ENCODE peak calls at places on chromosomes 13 and 19, in ten cellular contexts. W, P, K, C, S, F, T, M, H and Q are unnamed samples.

GRCh38 chr13:79281335-79281734 is 124.7 kb downstream of the RBM26 start:
- DNase-seq in W (no peak), P (no peak), C (no peak), H (no peak), K (no peak), F (no peak), S (no peak), T (no peak), M (no peak), Q (no peak)

GRCh38 chr13:38620876-38621275 is 66.0 kb upstream of the FREM2 start:
- DNase-seq in H (no peak), T (no peak), M (no peak), C (no peak), P (no peak), W (no peak), S (no peak), F (no peak), K (no peak), Q (no peak)

GRCh38 chr13:64446372-64446771 is 2783.8 kb downstream of the PCDH9 start:
- DNase-seq in T (no peak), P (no peak), S (no peak), W (no peak), F (no peak), C (no peak), H (no peak), M (no peak), K (no peak), Q (no peak)

GRCh38 chr13:97629601-97630272 is 195.8 kb downstream of the RAP2A start:
- DNase-seq in T (no peak), P (no peak), S (no peak), M (no peak), C (no peak), K (no peak), H (no peak), F (no peak), W (no peak), Q (no peak)

GRCh38 chr13:58018020-58018419 is 386.5 kb downstream of the PCDH17 start:
- DNase-seq in H (no peak), T (no peak), K (no peak), F (no peak), C (no peak), P (no peak), S (no peak), M (no peak), W (no peak), Q (no peak)

GRCh38 chr19:6232567-6232966 is 47.2 kb downstream of the MLLT1 start:
- DNase-seq in K (no peak), C (no peak), W (no peak), H (no peak), S (no peak), T (no peak), P (no peak), F (peak), M (no peak), Q (no peak)

GRCh38 chr19:20078696-20079095 is 896 bp downstream of the ZNF90 start:
- DNase-seq in F (peak), H (peak), P (peak), W (no peak), M (no peak), S (peak), C (peak), K (no peak), T (peak), Q (no peak)

GRCh38 chr19:48501961-48502719 is 9.5 kb downstream of the LMTK3 start:
- DNase-seq in W (peak), H (peak), C (no peak), F (no peak), T (peak), M (peak), P (peak), K (no peak), S (no peak), Q (peak)

GRCh38 chr13:35531551-35531950 is 55.1 kb upstream of the MAB21L1 start:
- DNase-seq in W (no peak), P (no peak), T (no peak), C (no peak), K (no peak), M (no peak), H (no peak), S (no peak), F (no peak), Q (no peak)

GRCh38 chr13:113002206-113002821 is 33.3 kb downstream of the MCF2L start:
- DNase-seq in K (no peak), H (peak), S (no peak), F (no peak), C (no peak), P (no peak), W (no peak), M (no peak), T (no peak), Q (no peak)

GRCh38 chr19:45008554-45008953 is 7.3 kb downstream of the RELB start:
- DNase-seq in C (no peak), K (no peak), S (no peak), M (peak), P (no peak), F (no peak), W (no peak), T (no peak), H (peak), Q (peak)

GRCh38 chr19:42068361-42068755 is 1.6 kb downstream of the GRIK5 start:
- DNase-seq in F (no peak), T (no peak), S (no peak), P (no peak), H (no peak), C (no peak), W (no peak), K (no peak), M (no peak), Q (no peak)

GRCh38 chr13:26343816-26344215 is 89.9 kb downstream of the CDK8 start:
- DNase-seq in K (no peak), F (no peak), W (no peak), M (no peak), T (no peak), S (no peak), P (no peak), H (no peak), C (no peak), Q (no peak)

GRCh38 chr13:110258876-110259631 is 47.9 kb downstream of the COL4A1 start:
- DNase-seq in S (no peak), F (no peak), M (no peak), H (no peak), W (no peak), P (no peak), K (no peak), C (no peak), T (no peak), Q (no peak)

GRCh38 chr19:12868540-12869112 is 12.6 kb downstream of the DNASE2 start:
- DNase-seq in H (no peak), P (no peak), K (no peak), M (no peak), C (no peak), F (no peak), S (no peak), T (peak), W (no peak), Q (no peak)

GRCh38 chr13:88074794-88075509 is 403.8 kb downstream of the SLITRK5 start:
- DNase-seq in W (no peak), S (no peak), H (no peak), C (no peak), M (no peak), P (no peak), T (no peak), K (no peak), F (no peak), Q (no peak)

GRCh38 chr13:112069727-112070300 is 2.9 kb downstream of the SOX1 start:
- DNase-seq in P (no peak), W (peak), K (no peak), T (no peak), C (no peak), F (no peak), H (no peak), S (no peak), M (no peak), Q (no peak)

GRCh38 chr13:112757759-112758086 is 67.9 kb downstream of the ATP11A start:
- DNase-seq in M (no peak), S (no peak), P (no peak), F (no peak), T (no peak), W (no peak), H (no peak), K (no peak), C (no peak), Q (no peak)

GRCh38 chr13:104318121-104318520 is 1251.9 kb upstream of the SLC10A2 start:
- DNase-seq in M (no peak), T (no peak), P (no peak), F (peak), C (no peak), W (no peak), S (no peak), H (no peak), K (no peak), Q (no peak)

GRCh38 chr13:74064805-74065204 is 69.4 kb downstream of the KLF12 start:
- DNase-seq in K (no peak), C (no peak), W (no peak), T (no peak), F (peak), P (no peak), S (no peak), H (no peak), M (no peak), Q (no peak)

GRCh38 chr13:25180795-25181537 is 8.9 kb upstream of the AMER2 start:
- DNase-seq in P (no peak), H (no peak), M (no peak), T (no peak), W (no peak), K (no peak), F (no peak), C (no peak), S (no peak), Q (no peak)

GRCh38 chr19:43455321-43456113 is 9.9 kb downstream of the LYPD3 start:
- DNase-seq in W (no peak), F (no peak), H (no peak), K (no peak), S (no peak), M (no peak), P (no peak), C (no peak), T (no peak), Q (no peak)

GRCh38 chr19:54218259-54218658 is 4.5 kb downstream of the LILRB3 start:
- DNase-seq in S (no peak), M (no peak), C (no peak), P (no peak), W (no peak), T (no peak), H (no peak), K (no peak), F (no peak), Q (no peak)

GRCh38 chr13:99955747-99956472 is 15.7 kb downstream of the ZIC5 start:
- DNase-seq in S (no peak), P (peak), K (no peak), M (no peak), H (no peak), F (peak), C (no peak), W (peak), T (no peak), Q (no peak)

GRCh38 chr19:784541-784940 is 12.7 kb upstream of the PTBP1 start:
- DNase-seq in K (no peak), H (no peak), F (no peak), W (no peak), M (no peak), S (no peak), P (no peak), T (no peak), C (no peak), Q (no peak)

GRCh38 chr13:45778897-45779296 is 72.7 kb downstream of the SIAH3 start:
- DNase-seq in K (no peak), H (no peak), T (no peak), S (no peak), M (no peak), C (no peak), F (no peak), P (no peak), W (no peak), Q (no peak)

GRCh38 chr19:45522010-45522941 is 15.0 kb downstream of the VASP start:
- DNase-seq in T (no peak), K (no peak), W (no peak), C (no peak), M (no peak), H (no peak), P (no peak), F (no peak), S (no peak), Q (no peak)

GRCh38 chr13:79307433-79307861 is 98.6 kb downstream of the RBM26 start:
- DNase-seq in S (no peak), T (no peak), F (peak), C (no peak), H (no peak), P (no peak), M (no peak), W (no peak), K (no peak), Q (no peak)

GRCh38 chr19:30648321-30648720 is 276.1 kb downstream of the ZNF536 start:
- DNase-seq in C (no peak), M (no peak), T (no peak), W (no peak), P (no peak), H (no peak), S (no peak), K (no peak), F (peak), Q (no peak)

GRCh38 chr19:30645946-30646577 is 273.9 kb downstream of the ZNF536 start:
- DNase-seq in W (no peak), K (no peak), C (no peak), S (no peak), M (no peak), F (no peak), H (no peak), P (no peak), T (no peak), Q (no peak)

GRCh38 chr19:30649149-30649548 is 277.0 kb downstream of the ZNF536 start:
- DNase-seq in W (no peak), F (no peak), T (no peak), H (no peak), K (no peak), C (no peak), M (no peak), S (no peak), P (no peak), Q (no peak)

GRCh38 chr19:30646806-30647205 is 274.6 kb downstream of the ZNF536 start:
- DNase-seq in W (no peak), C (no peak), H (no peak), P (no peak), S (no peak), T (no peak), F (no peak), K (no peak), M (no peak), Q (no peak)

GRCh38 chr19:30647891-30648290 is 275.7 kb downstream of the ZNF536 start:
- DNase-seq in K (no peak), W (no peak), M (no peak), S (no peak), C (no peak), F (no peak), P (no peak), H (no peak), T (no peak), Q (no peak)
- TF ChIP-seq POLR2A in K (no peak), W (no peak), M (no peak), S (no peak), C (no peak), F (no peak), P (no peak), H (no peak), T (no peak), Q (no peak)

DNA sequence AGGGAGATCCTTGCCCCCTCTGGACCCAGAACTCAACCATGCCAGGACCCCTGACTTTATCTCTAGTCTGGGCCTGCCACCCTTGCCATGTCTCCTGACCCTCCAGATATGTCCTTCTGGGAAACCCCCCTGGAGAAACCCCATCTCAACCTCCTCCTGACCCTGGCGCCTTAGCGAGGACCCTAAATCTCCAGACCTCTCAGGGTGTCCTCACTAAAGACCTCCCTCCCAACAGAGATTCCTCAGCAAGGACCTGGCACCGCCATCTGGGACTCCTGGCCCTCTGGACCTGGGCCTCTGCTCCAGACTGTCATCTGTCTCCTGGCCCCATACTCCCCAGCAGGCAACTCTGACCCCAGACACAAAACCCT is 1.3 kb downstream of the KCNK6 start:
- DNase-seq in S (no peak), H (no peak), T (no peak), W (no peak), M (no peak), P (no peak), C (no peak), K (no peak), F (no peak), Q (no peak)
- H3K27ac ChIP-seq in S (peak), H (peak), T (peak), W (peak), M (peak), P (peak), C (peak), K (peak), F (no peak), Q (no peak)

DNA sequence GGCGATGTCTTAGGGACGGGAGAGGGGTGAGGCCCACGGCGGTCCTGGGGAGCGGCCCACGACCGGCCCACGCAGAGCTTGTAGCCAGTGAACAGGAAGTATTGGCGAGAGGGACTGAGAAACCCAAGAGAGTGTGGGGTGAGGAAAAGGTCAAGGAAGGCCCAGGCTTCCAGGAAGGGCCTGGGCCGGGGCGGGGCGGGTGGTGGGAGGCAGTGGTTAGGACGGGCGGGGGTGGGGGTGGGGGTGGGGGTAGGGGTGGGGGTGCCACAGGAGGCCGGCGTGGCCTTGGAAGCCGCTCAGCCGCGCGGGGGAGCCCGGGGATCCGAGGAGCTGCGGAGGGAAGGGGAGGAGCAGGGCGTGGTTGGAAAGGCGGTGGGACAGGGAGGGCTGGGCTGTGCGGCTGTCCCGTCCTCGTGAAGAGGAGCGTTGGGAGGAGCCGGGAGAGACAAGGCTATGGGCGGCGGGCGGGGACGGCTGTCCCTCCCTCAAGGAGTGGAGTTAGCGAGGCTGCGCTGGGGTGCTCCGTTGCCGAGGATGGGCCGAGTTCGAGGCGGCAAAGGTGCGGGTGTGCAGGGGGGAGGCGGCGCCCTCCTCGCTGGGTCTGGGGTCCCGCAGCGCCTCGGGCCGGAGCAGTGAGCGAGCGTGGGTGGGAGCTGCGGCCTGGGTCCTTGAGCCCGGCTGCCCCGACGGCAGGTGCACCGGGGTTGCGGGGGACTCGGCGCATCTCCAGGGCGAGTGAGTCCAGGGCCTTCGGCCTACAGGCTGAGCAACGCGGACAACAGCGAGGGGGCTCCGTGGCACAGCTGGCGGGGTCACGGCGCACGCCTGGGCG is 254.4 kb upstream of the SGCG start:
- DNase-seq in H (peak), M (no peak), C (peak), P (peak), W (peak), S (peak), F (no peak), T (peak), K (no peak), Q (no peak)
- TF ChIP-seq CTCF in H (no peak), M (no peak), C (no peak), P (no peak), W (no peak), S (no peak), F (no peak), T (no peak), K (no peak), Q (no peak)

DNA sequence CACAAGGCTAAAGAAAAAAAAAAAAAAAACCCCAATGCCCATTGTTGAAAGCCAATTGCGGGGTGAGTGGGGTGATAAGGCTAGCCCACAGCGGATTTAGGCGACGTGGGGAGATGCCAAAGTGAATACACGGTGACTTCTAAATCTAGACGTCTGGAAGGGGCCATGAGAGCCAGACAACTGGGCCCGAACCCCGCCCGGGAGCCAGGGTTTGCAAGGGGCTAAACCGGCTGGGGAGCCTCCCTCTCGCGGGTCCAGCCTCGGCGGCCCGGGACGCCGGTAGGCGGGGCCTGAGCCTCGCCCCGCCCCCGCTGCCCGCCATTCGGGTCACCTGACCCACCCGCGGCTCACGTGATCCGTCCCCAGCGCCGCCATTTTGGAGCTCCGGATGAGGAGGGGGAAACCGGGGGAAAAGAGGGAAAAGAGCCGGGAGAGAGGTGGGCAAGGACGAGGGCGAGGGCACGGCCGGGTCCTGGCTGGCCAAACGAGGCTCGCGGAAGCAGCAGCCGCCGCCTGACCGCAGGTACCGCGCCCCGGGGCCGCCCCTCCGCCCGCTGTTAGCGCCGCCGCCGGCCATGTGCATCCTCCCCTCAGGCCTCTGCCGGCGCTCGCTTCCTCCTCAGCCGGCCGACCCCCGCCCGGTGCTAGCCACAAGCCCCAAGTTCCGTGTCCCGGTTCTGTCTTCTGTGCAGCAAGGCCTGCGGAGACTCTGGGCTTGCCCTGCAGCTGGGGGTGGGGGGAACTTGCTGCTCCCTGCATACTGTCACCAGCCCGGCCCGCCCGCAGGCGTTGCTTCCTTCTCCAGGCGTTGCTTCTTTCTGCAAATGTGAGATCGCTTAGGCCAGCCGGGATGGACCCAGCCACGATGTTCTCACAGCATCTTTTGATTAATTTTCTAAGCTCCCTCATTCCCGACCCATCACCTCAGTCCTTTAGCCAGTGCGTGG is at the start of gene ZNF507:
- DNase-seq in H (peak), S (peak), F (peak), C (peak), M (peak), K (no peak), W (peak), P (peak), T (peak), Q (peak)
- TF ChIP-seq POLR2A in H (no peak), S (no peak), F (peak), C (peak), M (no peak), K (no peak), W (no peak), P (no peak), T (no peak), Q (peak)

GRCh38 chr19:4175669-4175931 is 6.8 kb downstream of the SIRT6 start:
- DNase-seq in T (no peak), S (no peak), H (no peak), M (no peak), K (no peak), P (no peak), W (no peak), F (no peak), C (no peak), Q (no peak)
- H3K27ac ChIP-seq in T (no peak), S (no peak), H (no peak), M (no peak), K (no peak), P (no peak), W (no peak), F (no peak), C (no peak), Q (no peak)

GRCh38 chr19:10095948-10096614 is 6.4 kb downstream of the ANGPTL6 start:
- DNase-seq in K (no peak), W (peak), S (peak), F (peak), M (peak), P (peak), C (peak), T (peak), H (peak), Q (peak)

GRCh38 chr19:10093295-10094186 is 7.4 kb downstream of the SHFL start:
- DNase-seq in P (no peak), W (no peak), F (no peak), C (no peak), H (no peak), S (no peak), T (no peak), M (no peak), K (no peak), Q (peak)

GRCh38 chr19:10096615-10096963 is 5.9 kb downstream of the ANGPTL6 start:
- DNase-seq in F (no peak), T (peak), C (no peak), W (no peak), P (no peak), H (peak), S (no peak), M (no peak), K (no peak), Q (peak)

GRCh38 chr19:10092648-10093294 is 6.7 kb downstream of the SHFL start:
- DNase-seq in T (no peak), C (no peak), M (no peak), W (no peak), K (no peak), P (no peak), F (no peak), S (no peak), H (no peak), Q (no peak)

DNA sequence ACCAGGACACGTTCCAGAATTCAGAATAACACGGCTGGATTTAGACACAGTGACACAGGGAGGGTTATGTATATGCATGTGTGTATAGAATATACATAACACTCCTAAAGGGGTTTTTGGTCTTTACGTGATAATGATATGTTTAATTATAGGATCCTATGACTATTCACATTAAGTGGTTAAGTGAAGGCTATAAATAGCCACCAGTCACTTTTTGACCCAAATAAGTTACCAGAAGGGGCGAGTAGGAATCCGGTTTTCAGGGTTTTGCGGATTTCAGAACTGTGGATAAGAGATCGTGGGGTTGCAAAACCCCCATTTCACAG is 6.9 kb downstream of the ANGPTL6 start:
- DNase-seq in M (no peak), S (no peak), C (no peak), F (no peak), P (no peak), K (no peak), W (no peak), T (no peak), H (no peak), Q (no peak)
- TF ChIP-seq CTCF in M (no peak), S (no peak), C (no peak), F (no peak), P (no peak), K (no peak), W (no peak), T (no peak), H (no peak), Q (no peak)